ENCODE peak calls at places on chromosomes 7 and 10, in six cellular contexts. One of them, this sample, is unnamed.

GRCh38 chr7:50657341-50657873 is 92.2 kb upstream of the DDC start:
- DNase-seq in NCI-H345: no peak
- DNase-seq in B cell: no peak
- DNase-seq in prostate gland: peak
- DNase-seq in RPMI8226: no peak
- DNase-seq in NCI-H460: no peak
- DNase-seq in this sample: no peak

GRCh38 chr7:52586704-52587103 is 448.7 kb upstream of the POM121L12 start:
- DNase-seq in prostate gland: no peak
- DNase-seq in NCI-H345: no peak
- DNase-seq in RPMI8226: no peak
- DNase-seq in B cell: no peak
- DNase-seq in NCI-H460: no peak
- DNase-seq in this sample: no peak

GRCh38 chr7:92375013-92375412 is 72.3 kb upstream of the GATAD1 start:
- DNase-seq in NCI-H460: no peak
- DNase-seq in B cell: no peak
- DNase-seq in NCI-H345: no peak
- DNase-seq in prostate gland: no peak
- DNase-seq in RPMI8226: no peak
- DNase-seq in this sample: no peak

GRCh38 chr7:104979167-104979841 is 34.7 kb upstream of the KMT2E start:
- DNase-seq in RPMI8226: no peak
- DNase-seq in B cell: no peak
- DNase-seq in prostate gland: peak
- DNase-seq in NCI-H460: no peak
- DNase-seq in NCI-H345: no peak
- DNase-seq in this sample: no peak

GRCh38 chr10:14971867-14972448 is 12.8 kb downstream of the MEIG1 start:
- DNase-seq in B cell: peak
- DNase-seq in NCI-H345: no peak
- DNase-seq in RPMI8226: peak
- DNase-seq in prostate gland: no peak
- DNase-seq in NCI-H460: peak
- DNase-seq in this sample: peak

GRCh38 chr10:82969405-82969804 is 1094.4 kb downstream of the NRG3 start:
- DNase-seq in NCI-H345: peak
- DNase-seq in prostate gland: no peak
- DNase-seq in RPMI8226: peak
- DNase-seq in B cell: no peak
- DNase-seq in NCI-H460: no peak
- DNase-seq in this sample: no peak

GRCh38 chr10:49749556-49750491 is 12.3 kb downstream of the OGDHL start:
- DNase-seq in RPMI8226: no peak
- DNase-seq in prostate gland: no peak
- DNase-seq in NCI-H460: no peak
- DNase-seq in B cell: no peak
- DNase-seq in NCI-H345: no peak
- DNase-seq in this sample: no peak

GRCh38 chr7:80705164-80705781 is 66.8 kb downstream of the CD36 start:
- DNase-seq in B cell: no peak
- DNase-seq in NCI-H345: no peak
- DNase-seq in NCI-H460: no peak
- DNase-seq in RPMI8226: no peak
- DNase-seq in prostate gland: no peak
- DNase-seq in this sample: no peak

GRCh38 chr10:88990528-88991160 is at the start of gene FAS:
- DNase-seq in NCI-H345: peak
- DNase-seq in NCI-H460: peak
- DNase-seq in RPMI8226: peak
- DNase-seq in prostate gland: peak
- DNase-seq in B cell: peak
- DNase-seq in this sample: peak

GRCh38 chr7:112361154-112361553 is 89.1 kb upstream of the IFRD1 start:
- DNase-seq in RPMI8226: no peak
- DNase-seq in B cell: no peak
- DNase-seq in NCI-H345: no peak
- DNase-seq in prostate gland: peak
- DNase-seq in NCI-H460: no peak
- DNase-seq in this sample: no peak

GRCh38 chr7:101093907-101094306 is 8.6 kb downstream of the TRIM56 start:
- DNase-seq in NCI-H345: no peak
- DNase-seq in B cell: no peak
- DNase-seq in RPMI8226: no peak
- DNase-seq in prostate gland: no peak
- DNase-seq in NCI-H460: no peak
- DNase-seq in this sample: no peak

GRCh38 chr7:55022618-55022985 is 3.8 kb downstream of the EGFR start:
- DNase-seq in prostate gland: no peak
- DNase-seq in NCI-H460: no peak
- DNase-seq in RPMI8226: no peak
- DNase-seq in B cell: no peak
- DNase-seq in NCI-H345: no peak
- DNase-seq in this sample: no peak

This sample was measured in Karpas-422.